ENCODE peak calls at places on chromosomes 13 and 19, in four cellular contexts. T is IMR-90, G is Peyer's patch, L is uterus. W is an unnamed sample.

GRCh38 chr13:41053384-41053826 is 7.9 kb upstream of the WBP4 start:
- DNase-seq in T (peak; percentile 49), G (no peak), L (no peak), W (peak; percentile 49)

GRCh38 chr19:50759886-50760285 is 10.4 kb upstream of the GPR32 start:
- DNase-seq in T (peak; percentile 32), G (no peak), L (no peak), W (no peak)

GRCh38 chr13:27638521-27638920 is 16.8 kb downstream of the POLR1D start:
- DNase-seq in L (peak; percentile 24), T (peak; percentile 57), G (no peak), W (no peak)

GRCh38 chr19:1856698-1857603 is 6.4 kb downstream of the KLF16 start:
- DNase-seq in T (peak; percentile 70), L (peak; percentile 76), G (peak; percentile 85), W (peak; percentile 52)

GRCh38 chr19:45016388-45017314 is 15.4 kb downstream of the RELB start:
- DNase-seq in T (peak; percentile 63), L (no peak), G (peak; percentile 84), W (peak; percentile 21)

GRCh38 chr13:108026671-108027410 is 188.5 kb downstream of the LIG4 start:
- DNase-seq in L (no peak), G (no peak), T (no peak), W (no peak)

GRCh38 chr13:112693831-112694497 is 4.1 kb downstream of the ATP11A start:
- DNase-seq in L (no peak), G (no peak), T (peak; percentile 90), W (peak; percentile 34)

GRCh38 chr19:42051166-42052115 is 18.6 kb downstream of the GRIK5 start:
- DNase-seq in T (no peak), G (no peak), L (no peak), W (no peak)

GRCh38 chr13:46168341-46168740 is 13.6 kb downstream of the LCP1 start:
- DNase-seq in T (no peak), G (no peak), L (peak; percentile 66), W (peak; percentile 45)

GRCh38 chr19:49528211-49528771 is 488 bp downstream of the RCN3 start:
- DNase-seq in L (peak; percentile 54), G (no peak), T (peak; percentile 30), W (no peak)

GRCh38 chr13:112255550-112256120 is 120.5 kb upstream of the SPACA7 start:
- DNase-seq in L (no peak), T (no peak), G (no peak), W (no peak)

GRCh38 chr13:81017525-81018152 is 676.7 kb upstream of the SPRY2 start:
- DNase-seq in T (peak; percentile 25), G (no peak), L (no peak), W (no peak)

GRCh38 chr13:89029062-89029461 is 1357.9 kb downstream of the SLITRK5 start:
- DNase-seq in G (no peak), T (no peak), L (no peak), W (no peak)

GRCh38 chr13:76885203-76886004 is 801 bp downstream of the KCTD12 start:
- DNase-seq in L (peak; percentile 77), T (peak; percentile 61), G (peak; percentile 66), W (peak; percentile 68)

GRCh38 chr19:38693380-38694223 is 46.2 kb downstream of the ACTN4 start:
- DNase-seq in T (peak; percentile 63), L (no peak), G (peak; percentile 53), W (no peak)

GRCh38 chr13:30561506-30561905 is 56.2 kb upstream of the USPL1 start:
- DNase-seq in L (no peak), T (peak; percentile 59), G (no peak), W (no peak)

GRCh38 chr19:38417544-38418506 is 8.2 kb downstream of the RASGRP4 start:
- DNase-seq in L (peak; percentile 21), G (peak; percentile 75), T (no peak), W (no peak)

GRCh38 chr19:7618366-7618765 is 11.0 kb downstream of the XAB2 start:
- DNase-seq in T (no peak), L (no peak), G (no peak), W (no peak)

GRCh38 chr13:39822437-39822836 is 167.0 kb downstream of the COG6 start:
- DNase-seq in G (no peak), L (no peak), T (no peak), W (no peak)

GRCh38 chr13:41740479-41740878 is 220.4 kb downstream of the VWA8 start:
- DNase-seq in G (no peak), L (no peak), T (no peak), W (no peak)

GRCh38 chr13:109781384-109782065 is 4.9 kb downstream of the IRS2 start:
- DNase-seq in L (no peak), G (no peak), T (no peak), W (no peak)

GRCh38 chr19:32308436-32309077 is 36.9 kb upstream of the ZNF507 start:
- DNase-seq in G (no peak), T (no peak), L (no peak), W (no peak)

GRCh38 chr19:49441210-49441959 is at the start of gene SLC17A7:
- DNase-seq in L (peak; percentile 72), T (no peak), G (no peak), W (peak; percentile 67)

GRCh38 chr19:20051841-20052768 is 12.8 kb upstream of the ZNF682 start:
- DNase-seq in L (peak; percentile 94), T (peak; percentile 96), G (peak; percentile 86), W (peak; percentile 84)

GRCh38 chr19:40414536-40415535 is 1.7 kb upstream of the PRX start:
- DNase-seq in G (no peak), T (no peak), L (no peak), W (no peak)

GRCh38 chr13:79307866-79308298 is 98.2 kb downstream of the RBM26 start:
- DNase-seq in G (no peak), T (peak; percentile 61), L (no peak), W (no peak)

GRCh38 chr19:18612051-18612771 is 459 bp upstream of the TMEM59L start:
- DNase-seq in L (no peak), G (no peak), T (no peak), W (no peak)

DNA sequence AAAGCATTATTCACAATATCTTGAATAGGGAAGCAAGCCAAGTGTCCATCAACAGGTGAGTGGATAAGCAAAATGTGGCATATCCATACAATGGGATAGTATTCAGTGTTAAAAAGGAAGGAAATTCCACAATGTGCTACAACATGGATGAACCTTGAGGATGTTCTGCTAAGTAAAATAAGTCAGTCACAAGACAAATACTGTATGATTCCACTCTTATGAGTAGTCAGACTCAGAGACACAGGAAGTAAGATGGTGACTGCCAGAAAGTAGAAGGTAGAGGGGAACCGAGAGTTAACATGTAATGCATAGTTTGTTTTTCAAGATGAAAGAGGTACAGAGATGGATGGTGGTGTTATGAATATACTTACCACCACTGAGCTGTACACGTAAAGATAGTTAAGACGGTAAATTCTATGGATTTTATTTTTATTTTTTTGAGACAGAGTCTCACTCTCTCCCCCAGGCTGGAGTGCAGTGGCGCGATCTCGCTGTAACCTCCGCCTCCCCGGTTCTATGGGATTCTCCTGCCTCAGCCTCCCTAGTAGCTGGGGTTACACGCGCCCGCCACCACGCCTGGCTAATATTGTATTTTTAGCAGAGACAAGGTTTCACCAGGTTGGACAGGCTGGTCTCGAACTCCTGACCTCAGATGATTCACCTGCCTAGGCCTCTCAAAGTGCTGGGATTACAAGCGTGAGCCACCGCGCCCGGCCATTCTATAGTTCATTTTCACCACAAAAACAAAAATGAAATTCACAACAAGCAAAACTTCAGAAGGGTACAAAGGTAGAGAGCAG is 1.0 kb upstream of the CHAMP1 start:
- DNase-seq in G (no peak), L (no peak), T (peak; percentile 51), W (no peak)
- H3K4me3 ChIP-seq in G (peak overlapping the region; percentile 86), L (peak overlapping the region; percentile 96), T (peak overlapping the region; percentile 79), W (peak overlapping the region; percentile 24)

DNA sequence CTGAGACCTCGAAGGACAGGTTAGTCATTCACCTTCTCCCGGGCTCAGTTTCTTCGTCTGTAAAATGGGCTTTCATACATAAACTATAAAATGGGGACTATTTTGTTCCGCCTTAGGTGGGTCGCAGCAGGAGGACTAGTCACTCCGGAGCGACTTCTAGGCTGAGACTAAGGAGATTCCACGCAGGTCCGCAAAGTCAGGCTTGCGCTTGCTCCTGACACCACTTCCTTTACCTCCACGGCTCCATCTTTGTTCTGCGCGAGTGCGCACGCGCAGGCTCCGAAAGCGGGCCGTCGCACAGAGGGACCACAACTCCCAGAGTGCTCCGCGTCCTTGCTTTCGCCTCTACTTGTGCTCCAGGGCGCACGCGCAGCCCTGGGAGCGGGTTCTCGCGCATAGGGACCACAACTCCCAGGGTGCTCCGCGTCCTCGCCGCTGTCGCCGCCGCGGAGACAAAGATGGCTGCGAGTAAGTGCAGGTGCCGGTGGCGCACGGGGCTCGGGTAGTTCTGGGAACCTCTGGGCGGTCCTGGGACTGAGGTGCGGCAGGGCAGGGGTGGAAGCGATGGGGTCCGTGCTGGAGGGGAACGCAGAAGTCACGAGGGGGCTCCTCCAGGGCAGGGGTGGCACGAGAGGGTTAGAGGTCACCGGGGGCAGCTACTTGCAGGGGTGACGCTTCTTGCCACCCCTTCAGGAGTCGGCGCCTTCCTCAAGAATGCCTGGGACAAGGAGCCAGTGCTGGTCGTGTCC is at the start of gene NDUFA3:
- DNase-seq in T (peak; percentile 98), L (peak; percentile 97), G (peak; percentile 96), W (peak; percentile 93)
- TF ChIP-seq POLR2A in T (no peak), L (peak; percentile 65), G (peak; percentile 73), W (peak; percentile 62)

DNA sequence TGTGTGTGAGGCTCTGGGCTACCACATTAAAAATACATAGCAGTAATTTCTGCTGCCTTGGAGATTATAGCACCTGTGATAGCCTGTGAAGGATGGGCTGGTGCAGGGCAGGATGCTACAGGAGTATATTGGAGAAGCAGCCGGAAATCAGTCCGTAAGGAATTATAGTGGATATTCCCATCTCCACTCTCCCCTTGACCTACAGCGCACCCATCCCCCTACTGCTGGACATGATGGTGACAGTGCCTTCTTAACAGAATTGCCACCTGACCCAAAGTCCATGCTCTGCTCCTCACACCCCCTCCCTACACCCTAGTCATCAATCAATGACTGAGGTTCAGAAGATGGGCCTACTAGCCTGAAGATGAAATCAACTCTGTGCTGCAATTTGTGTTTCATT is 376.0 kb downstream of the GPC5 start:
- DNase-seq in G (no peak), L (no peak), T (no peak), W (no peak)
- H3K4me3 ChIP-seq in G (no peak overlapping the region), L (no peak overlapping the region), T (no peak overlapping the region), W (no peak overlapping the region)

DNA sequence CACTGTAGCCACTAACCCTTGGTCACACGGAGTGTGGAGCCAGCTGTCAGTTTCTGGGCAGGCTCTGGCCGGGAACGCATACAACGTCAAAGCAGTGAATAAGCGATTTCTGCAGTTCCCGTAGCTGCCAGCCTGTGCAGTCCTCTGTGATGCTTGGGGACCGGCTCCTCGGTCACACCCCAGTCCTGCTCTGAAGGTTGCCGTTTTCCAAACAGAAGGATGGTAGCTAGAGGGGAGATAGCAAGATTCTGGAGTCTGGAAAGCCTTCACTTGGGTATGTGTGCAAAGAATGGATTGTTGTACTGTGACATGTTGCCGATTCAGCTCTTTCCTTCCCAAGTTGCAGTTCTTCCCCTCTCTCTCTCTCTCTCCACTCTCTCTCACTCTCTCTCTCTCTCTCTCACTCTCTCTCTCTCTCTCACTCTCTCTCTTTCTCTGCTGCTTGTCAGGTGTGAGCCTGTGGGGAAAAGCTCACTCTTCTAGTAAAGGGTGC is 38.7 kb upstream of the C1QTNF9 start:
- DNase-seq in G (peak; percentile 71), T (peak; percentile 47), L (peak; percentile 36), W (peak; percentile 35)
- TF ChIP-seq POLR2A in G (peak; percentile 25), T (no peak), L (no peak), W (no peak)

GRCh38 chr13:48644951-48645350 is 8.8 kb upstream of the CYSLTR2 start:
- DNase-seq in L (no peak), G (no peak), T (no peak), W (no peak)
- H3K4me3 ChIP-seq in L (no peak overlapping the region), G (no peak overlapping the region), T (no peak overlapping the region), W (no peak overlapping the region)

W was measured in tibial nerve.